ENCODE peak calls at places on chromosomes 13 and 19, in ten cellular contexts. One of them, this sample, is unnamed.

GRCh38 chr13:110636053-110636475 is 20.7 kb downstream of the NAXD start:
- DNase-seq in activated naive CD4-positive, alpha-beta T cell treated with anti-CD3 and anti-CD28 coated beads for 36 hours: no peak
- DNase-seq in fibroblast of pulmonary artery: no peak
- DNase-seq in hepatic stellate cell: no peak
- DNase-seq in IMR-90: no peak
- DNase-seq in T-helper 1 cell: no peak
- DNase-seq in tibial artery: no peak
- DNase-seq in CD4-positive, alpha-beta T cell: no peak
- DNase-seq in erythroblast: no peak
- DNase-seq in MCF 10A: no peak
- DNase-seq in this sample: no peak

GRCh38 chr13:47033216-47033615 is 136.4 kb upstream of the HTR2A start:
- DNase-seq in activated naive CD4-positive, alpha-beta T cell treated with anti-CD3 and anti-CD28 coated beads for 36 hours: no peak
- DNase-seq in fibroblast of pulmonary artery: peak; percentile 57
- DNase-seq in hepatic stellate cell: peak; percentile 3
- DNase-seq in IMR-90: peak; percentile 55
- DNase-seq in T-helper 1 cell: no peak
- DNase-seq in tibial artery: no peak
- DNase-seq in CD4-positive, alpha-beta T cell: no peak
- DNase-seq in erythroblast: no peak
- DNase-seq in MCF 10A: peak; percentile 14
- DNase-seq in this sample: peak; percentile 67

GRCh38 chr13:57829496-57829895 is 198.0 kb downstream of the PCDH17 start:
- DNase-seq in activated naive CD4-positive, alpha-beta T cell treated with anti-CD3 and anti-CD28 coated beads for 36 hours: no peak
- DNase-seq in fibroblast of pulmonary artery: no peak
- DNase-seq in hepatic stellate cell: no peak
- DNase-seq in IMR-90: no peak
- DNase-seq in T-helper 1 cell: no peak
- DNase-seq in tibial artery: no peak
- DNase-seq in CD4-positive, alpha-beta T cell: no peak
- DNase-seq in erythroblast: no peak
- DNase-seq in MCF 10A: no peak
- DNase-seq in this sample: no peak

GRCh38 chr13:84279166-84279565 is 396.9 kb upstream of the SLITRK1 start:
- DNase-seq in activated naive CD4-positive, alpha-beta T cell treated with anti-CD3 and anti-CD28 coated beads for 36 hours: no peak
- DNase-seq in fibroblast of pulmonary artery: no peak
- DNase-seq in hepatic stellate cell: no peak
- DNase-seq in IMR-90: peak; percentile 1
- DNase-seq in T-helper 1 cell: no peak
- DNase-seq in tibial artery: no peak
- DNase-seq in CD4-positive, alpha-beta T cell: no peak
- DNase-seq in erythroblast: no peak
- DNase-seq in MCF 10A: no peak
- DNase-seq in this sample: no peak

GRCh38 chr13:103055166-103055565 is 11.1 kb downstream of the SLC10A2 start:
- DNase-seq in activated naive CD4-positive, alpha-beta T cell treated with anti-CD3 and anti-CD28 coated beads for 36 hours: no peak
- DNase-seq in fibroblast of pulmonary artery: no peak
- DNase-seq in hepatic stellate cell: no peak
- DNase-seq in IMR-90: no peak
- DNase-seq in T-helper 1 cell: no peak
- DNase-seq in tibial artery: no peak
- DNase-seq in CD4-positive, alpha-beta T cell: no peak
- DNase-seq in erythroblast: no peak
- DNase-seq in MCF 10A: no peak
- DNase-seq in this sample: no peak

GRCh38 chr19:18373892-18374629 is 11.9 kb upstream of the GDF15 start:
- DNase-seq in activated naive CD4-positive, alpha-beta T cell treated with anti-CD3 and anti-CD28 coated beads for 36 hours: peak; percentile 81
- DNase-seq in fibroblast of pulmonary artery: peak; percentile 99
- DNase-seq in hepatic stellate cell: peak; percentile 98
- DNase-seq in IMR-90: peak; percentile 99
- DNase-seq in T-helper 1 cell: peak; percentile 82
- DNase-seq in tibial artery: peak; percentile 95
- DNase-seq in CD4-positive, alpha-beta T cell: no peak
- DNase-seq in erythroblast: peak; percentile 96
- DNase-seq in MCF 10A: peak; percentile 93
- DNase-seq in this sample: peak; percentile 98

GRCh38 chr19:52993342-52994178 is 20.2 kb upstream of the ERVV-1 start:
- DNase-seq in activated naive CD4-positive, alpha-beta T cell treated with anti-CD3 and anti-CD28 coated beads for 36 hours: peak; percentile 91
- DNase-seq in fibroblast of pulmonary artery: peak; percentile 83
- DNase-seq in hepatic stellate cell: peak; percentile 78
- DNase-seq in IMR-90: peak; percentile 66
- DNase-seq in T-helper 1 cell: peak; percentile 43
- DNase-seq in tibial artery: peak; percentile 79
- DNase-seq in CD4-positive, alpha-beta T cell: peak; percentile 73
- DNase-seq in erythroblast: peak; percentile 84
- DNase-seq in MCF 10A: no peak
- DNase-seq in this sample: peak; percentile 78

GRCh38 chr19:14410054-14410774 is 8.9 kb downstream of the DDX39A start:
- DNase-seq in activated naive CD4-positive, alpha-beta T cell treated with anti-CD3 and anti-CD28 coated beads for 36 hours: peak; percentile 35
- DNase-seq in fibroblast of pulmonary artery: no peak
- DNase-seq in hepatic stellate cell: no peak
- DNase-seq in IMR-90: no peak
- DNase-seq in T-helper 1 cell: peak; percentile 70
- DNase-seq in tibial artery: no peak
- DNase-seq in CD4-positive, alpha-beta T cell: peak; percentile 44
- DNase-seq in erythroblast: no peak
- DNase-seq in MCF 10A: no peak
- DNase-seq in this sample: no peak

GRCh38 chr19:6248856-6249255 is 30.9 kb downstream of the MLLT1 start:
- DNase-seq in activated naive CD4-positive, alpha-beta T cell treated with anti-CD3 and anti-CD28 coated beads for 36 hours: no peak
- DNase-seq in fibroblast of pulmonary artery: no peak
- DNase-seq in hepatic stellate cell: no peak
- DNase-seq in IMR-90: no peak
- DNase-seq in T-helper 1 cell: no peak
- DNase-seq in tibial artery: no peak
- DNase-seq in CD4-positive, alpha-beta T cell: no peak
- DNase-seq in erythroblast: no peak
- DNase-seq in MCF 10A: no peak
- DNase-seq in this sample: no peak

GRCh38 chr13:49830721-49831120 is 38.2 kb upstream of the KPNA3 start:
- DNase-seq in activated naive CD4-positive, alpha-beta T cell treated with anti-CD3 and anti-CD28 coated beads for 36 hours: no peak
- DNase-seq in fibroblast of pulmonary artery: no peak
- DNase-seq in hepatic stellate cell: no peak
- DNase-seq in IMR-90: no peak
- DNase-seq in T-helper 1 cell: no peak
- DNase-seq in tibial artery: no peak
- DNase-seq in CD4-positive, alpha-beta T cell: no peak
- DNase-seq in erythroblast: no peak
- DNase-seq in MCF 10A: no peak
- DNase-seq in this sample: no peak

GRCh38 chr19:41501854-41502253 is 58.9 kb downstream of the ERICH4 start:
- DNase-seq in activated naive CD4-positive, alpha-beta T cell treated with anti-CD3 and anti-CD28 coated beads for 36 hours: no peak
- DNase-seq in fibroblast of pulmonary artery: no peak
- DNase-seq in hepatic stellate cell: no peak
- DNase-seq in IMR-90: no peak
- DNase-seq in T-helper 1 cell: no peak
- DNase-seq in tibial artery: no peak
- DNase-seq in CD4-positive, alpha-beta T cell: no peak
- DNase-seq in erythroblast: no peak
- DNase-seq in MCF 10A: no peak
- DNase-seq in this sample: no peak

GRCh38 chr13:111850458-111850857 is 216.5 kb upstream of the SOX1 start:
- DNase-seq in activated naive CD4-positive, alpha-beta T cell treated with anti-CD3 and anti-CD28 coated beads for 36 hours: no peak
- DNase-seq in fibroblast of pulmonary artery: no peak
- DNase-seq in hepatic stellate cell: no peak
- DNase-seq in IMR-90: no peak
- DNase-seq in T-helper 1 cell: no peak
- DNase-seq in tibial artery: no peak
- DNase-seq in CD4-positive, alpha-beta T cell: no peak
- DNase-seq in erythroblast: no peak
- DNase-seq in MCF 10A: no peak
- DNase-seq in this sample: no peak

GRCh38 chr19:41321600-41322270 is 11.8 kb downstream of the CCDC97 start:
- DNase-seq in activated naive CD4-positive, alpha-beta T cell treated with anti-CD3 and anti-CD28 coated beads for 36 hours: no peak
- DNase-seq in fibroblast of pulmonary artery: peak; percentile 80
- DNase-seq in hepatic stellate cell: peak; percentile 91
- DNase-seq in IMR-90: peak; percentile 80
- DNase-seq in T-helper 1 cell: no peak
- DNase-seq in tibial artery: no peak
- DNase-seq in CD4-positive, alpha-beta T cell: no peak
- DNase-seq in erythroblast: peak; percentile 60
- DNase-seq in MCF 10A: peak; percentile 46
- DNase-seq in this sample: peak; percentile 75

GRCh38 chr19:51607920-51608562 is 22.2 kb downstream of the SIGLEC5 start:
- DNase-seq in activated naive CD4-positive, alpha-beta T cell treated with anti-CD3 and anti-CD28 coated beads for 36 hours: peak; percentile 81
- DNase-seq in fibroblast of pulmonary artery: peak; percentile 85
- DNase-seq in hepatic stellate cell: peak; percentile 62
- DNase-seq in IMR-90: peak; percentile 70
- DNase-seq in T-helper 1 cell: peak; percentile 37
- DNase-seq in tibial artery: peak; percentile 78
- DNase-seq in CD4-positive, alpha-beta T cell: peak; percentile 31
- DNase-seq in erythroblast: peak; percentile 91
- DNase-seq in MCF 10A: peak; percentile 62
- DNase-seq in this sample: peak; percentile 73

GRCh38 chr13:51178456-51179074 is 43.6 kb upstream of the FAM124A start:
- DNase-seq in activated naive CD4-positive, alpha-beta T cell treated with anti-CD3 and anti-CD28 coated beads for 36 hours: no peak
- DNase-seq in fibroblast of pulmonary artery: no peak
- DNase-seq in hepatic stellate cell: no peak
- DNase-seq in IMR-90: no peak
- DNase-seq in T-helper 1 cell: no peak
- DNase-seq in tibial artery: no peak
- DNase-seq in CD4-positive, alpha-beta T cell: no peak
- DNase-seq in erythroblast: no peak
- DNase-seq in MCF 10A: no peak
- DNase-seq in this sample: no peak

GRCh38 chr19:50432658-50433057 is at the start of gene MYBPC2:
- DNase-seq in activated naive CD4-positive, alpha-beta T cell treated with anti-CD3 and anti-CD28 coated beads for 36 hours: no peak
- DNase-seq in fibroblast of pulmonary artery: peak; percentile 6
- DNase-seq in hepatic stellate cell: no peak
- DNase-seq in IMR-90: no peak
- DNase-seq in T-helper 1 cell: no peak
- DNase-seq in tibial artery: no peak
- DNase-seq in CD4-positive, alpha-beta T cell: no peak
- DNase-seq in erythroblast: no peak
- DNase-seq in MCF 10A: no peak
- DNase-seq in this sample: no peak

GRCh38 chr13:80084086-80084676 is 256.7 kb downstream of the SPRY2 start:
- DNase-seq in activated naive CD4-positive, alpha-beta T cell treated with anti-CD3 and anti-CD28 coated beads for 36 hours: no peak
- DNase-seq in fibroblast of pulmonary artery: peak; percentile 96
- DNase-seq in hepatic stellate cell: peak; percentile 49
- DNase-seq in IMR-90: peak; percentile 93
- DNase-seq in T-helper 1 cell: no peak
- DNase-seq in tibial artery: no peak
- DNase-seq in CD4-positive, alpha-beta T cell: no peak
- DNase-seq in erythroblast: no peak
- DNase-seq in MCF 10A: peak; percentile 86
- DNase-seq in this sample: peak; percentile 98

GRCh38 chr13:74005320-74006154 is 128.7 kb downstream of the KLF12 start:
- DNase-seq in activated naive CD4-positive, alpha-beta T cell treated with anti-CD3 and anti-CD28 coated beads for 36 hours: no peak
- DNase-seq in fibroblast of pulmonary artery: no peak
- DNase-seq in hepatic stellate cell: no peak
- DNase-seq in IMR-90: no peak
- DNase-seq in T-helper 1 cell: no peak
- DNase-seq in tibial artery: no peak
- DNase-seq in CD4-positive, alpha-beta T cell: no peak
- DNase-seq in erythroblast: no peak
- DNase-seq in MCF 10A: no peak
- DNase-seq in this sample: no peak

GRCh38 chr19:48613024-48613851 is 1.6 kb downstream of the FAM83E start:
- DNase-seq in activated naive CD4-positive, alpha-beta T cell treated with anti-CD3 and anti-CD28 coated beads for 36 hours: no peak
- DNase-seq in fibroblast of pulmonary artery: no peak
- DNase-seq in hepatic stellate cell: no peak
- DNase-seq in IMR-90: no peak
- DNase-seq in T-helper 1 cell: no peak
- DNase-seq in tibial artery: no peak
- DNase-seq in CD4-positive, alpha-beta T cell: no peak
- DNase-seq in erythroblast: no peak
- DNase-seq in MCF 10A: peak; percentile 95
- DNase-seq in this sample: no peak

GRCh38 chr13:98033277-98034247 is 80.1 kb downstream of the IPO5 start:
- DNase-seq in activated naive CD4-positive, alpha-beta T cell treated with anti-CD3 and anti-CD28 coated beads for 36 hours: no peak
- DNase-seq in fibroblast of pulmonary artery: peak; percentile 69
- DNase-seq in hepatic stellate cell: peak; percentile 54
- DNase-seq in IMR-90: peak; percentile 44
- DNase-seq in T-helper 1 cell: no peak
- DNase-seq in tibial artery: no peak
- DNase-seq in CD4-positive, alpha-beta T cell: no peak
- DNase-seq in erythroblast: peak; percentile 24
- DNase-seq in MCF 10A: peak; percentile 53
- DNase-seq in this sample: peak; percentile 71